ENCODE peak calls at places on chromosomes 4 and X, in eight cellular contexts. One of them, this sample, is unnamed.
A peak's percentile ranks its signal among the peaks of the same experiment; 100 is the strongest.

GRCh38 chr4:78121338-78121904 is 64.3 kb downstream of the FRAS1 start:
- DNase-seq in HCT116: no peak
- DNase-seq in K562: no peak
- DNase-seq in neuronal stem cell: no peak
- DNase-seq in neural progenitor cell: no peak
- DNase-seq in PC-3: no peak
- DNase-seq in OCI-LY7: no peak
- DNase-seq in MM.1S: no peak
- DNase-seq in this sample: no peak

GRCh38 chrX:128781506-128781905 is 729.3 kb upstream of the ACTRT1 start:
- DNase-seq in HCT116: no peak
- DNase-seq in K562: no peak
- DNase-seq in neuronal stem cell: peak; percentile 3
- DNase-seq in neural progenitor cell: peak; percentile 57
- DNase-seq in PC-3: peak; percentile 46
- DNase-seq in OCI-LY7: peak; percentile 26
- DNase-seq in MM.1S: peak; percentile 43
- DNase-seq in this sample: peak; percentile 57

GRCh38 chr4:129362685-129363274 is 266.8 kb downstream of the C4orf33 start:
- DNase-seq in HCT116: peak; percentile 57
- DNase-seq in K562: peak; percentile 50
- DNase-seq in neuronal stem cell: peak; percentile 81
- DNase-seq in neural progenitor cell: peak; percentile 85
- DNase-seq in PC-3: peak; percentile 61
- DNase-seq in OCI-LY7: peak; percentile 69
- DNase-seq in MM.1S: peak; percentile 72
- DNase-seq in this sample: peak; percentile 37

GRCh38 chr4:70000713-70001112 is 4.9 kb downstream of the STATH start:
- DNase-seq in HCT116: no peak
- DNase-seq in K562: no peak
- DNase-seq in neuronal stem cell: no peak
- DNase-seq in neural progenitor cell: no peak
- DNase-seq in PC-3: no peak
- DNase-seq in OCI-LY7: no peak
- DNase-seq in MM.1S: no peak
- DNase-seq in this sample: no peak

GRCh38 chrX:151031365-151031975 is 48.3 kb downstream of the HMGB3 start:
- DNase-seq in HCT116: no peak
- DNase-seq in K562: no peak
- DNase-seq in neuronal stem cell: no peak
- DNase-seq in neural progenitor cell: no peak
- DNase-seq in PC-3: peak; percentile 54
- DNase-seq in OCI-LY7: no peak
- DNase-seq in MM.1S: no peak
- DNase-seq in this sample: no peak

GRCh38 chrX:41827886-41828285 is 95.5 kb downstream of the CASK start:
- DNase-seq in HCT116: no peak
- DNase-seq in K562: no peak
- DNase-seq in neuronal stem cell: no peak
- DNase-seq in neural progenitor cell: peak; percentile 2
- DNase-seq in PC-3: no peak
- DNase-seq in OCI-LY7: no peak
- DNase-seq in MM.1S: no peak
- DNase-seq in this sample: no peak

GRCh38 chr4:105135746-105136145 is 10.9 kb upstream of the TET2 start:
- DNase-seq in HCT116: no peak
- DNase-seq in K562: no peak
- DNase-seq in neuronal stem cell: no peak
- DNase-seq in neural progenitor cell: no peak
- DNase-seq in PC-3: no peak
- DNase-seq in OCI-LY7: no peak
- DNase-seq in MM.1S: no peak
- DNase-seq in this sample: no peak

GRCh38 chr4:130812117-130812765 is 1716.3 kb downstream of the C4orf33 start:
- DNase-seq in HCT116: no peak
- DNase-seq in K562: no peak
- DNase-seq in neuronal stem cell: no peak
- DNase-seq in neural progenitor cell: no peak
- DNase-seq in PC-3: no peak
- DNase-seq in OCI-LY7: no peak
- DNase-seq in MM.1S: no peak
- DNase-seq in this sample: no peak

GRCh38 chrX:15404712-15405111 is 20.5 kb upstream of the VEGFD start:
- DNase-seq in HCT116: no peak
- DNase-seq in K562: no peak
- DNase-seq in neuronal stem cell: no peak
- DNase-seq in neural progenitor cell: no peak
- DNase-seq in PC-3: no peak
- DNase-seq in OCI-LY7: no peak
- DNase-seq in MM.1S: no peak
- DNase-seq in this sample: no peak

GRCh38 chr4:152996101-152996500 is 60.0 kb downstream of the FHDC1 start:
- DNase-seq in HCT116: no peak
- DNase-seq in K562: no peak
- DNase-seq in neuronal stem cell: no peak
- DNase-seq in neural progenitor cell: no peak
- DNase-seq in PC-3: peak; percentile 25
- DNase-seq in OCI-LY7: no peak
- DNase-seq in MM.1S: no peak
- DNase-seq in this sample: no peak

GRCh38 chr4:121594796-121595526 is 101.8 kb downstream of the ANXA5 start:
- DNase-seq in HCT116: no peak
- DNase-seq in K562: no peak
- DNase-seq in neuronal stem cell: no peak
- DNase-seq in neural progenitor cell: no peak
- DNase-seq in PC-3: peak; percentile 34
- DNase-seq in OCI-LY7: no peak
- DNase-seq in MM.1S: no peak
- DNase-seq in this sample: no peak

GRCh38 chr4:90120037-90120436 is 7.2 kb upstream of the CCSER1 start:
- DNase-seq in HCT116: no peak
- DNase-seq in K562: no peak
- DNase-seq in neuronal stem cell: no peak
- DNase-seq in neural progenitor cell: peak; percentile 20
- DNase-seq in PC-3: peak; percentile 22
- DNase-seq in OCI-LY7: no peak
- DNase-seq in MM.1S: no peak
- DNase-seq in this sample: no peak

GRCh38 chr4:146343199-146343598 is 128.9 kb downstream of the REELD1 start:
- DNase-seq in HCT116: no peak
- DNase-seq in K562: no peak
- DNase-seq in neuronal stem cell: no peak
- DNase-seq in neural progenitor cell: no peak
- DNase-seq in PC-3: no peak
- DNase-seq in OCI-LY7: no peak
- DNase-seq in MM.1S: no peak
- DNase-seq in this sample: no peak

GRCh38 chr4:11138964-11139363 is 289.7 kb downstream of the HS3ST1 start:
- DNase-seq in HCT116: no peak
- DNase-seq in K562: no peak
- DNase-seq in neuronal stem cell: no peak
- DNase-seq in neural progenitor cell: no peak
- DNase-seq in PC-3: no peak
- DNase-seq in OCI-LY7: no peak
- DNase-seq in MM.1S: no peak
- DNase-seq in this sample: no peak

GRCh38 chr4:123418486-123418931 is 21.9 kb downstream of the SPRY1 start:
- DNase-seq in HCT116: no peak
- DNase-seq in K562: no peak
- DNase-seq in neuronal stem cell: peak; percentile 85
- DNase-seq in neural progenitor cell: peak; percentile 92
- DNase-seq in PC-3: peak; percentile 88
- DNase-seq in OCI-LY7: peak; percentile 62
- DNase-seq in MM.1S: peak; percentile 94
- DNase-seq in this sample: peak; percentile 74
- H3K4me1 ChIP-seq in HCT116: peaks cover 4% of the 10 kb centered on the region
- H3K4me1 ChIP-seq in K562: no peaks in the 10 kb centered on the region
- H3K4me1 ChIP-seq in neuronal stem cell: peaks cover 2% of the 10 kb centered on the region
- H3K4me1 ChIP-seq in neural progenitor cell: peaks cover 38% of the 10 kb centered on the region
- H3K4me1 ChIP-seq in PC-3: peaks cover 68% of the 10 kb centered on the region
- H3K4me1 ChIP-seq in OCI-LY7: peaks cover 11% of the 10 kb centered on the region
- H3K4me1 ChIP-seq in MM.1S: peaks cover 45% of the 10 kb centered on the region
- H3K4me1 ChIP-seq in this sample: peaks cover 2% of the 10 kb centered on the region

DNA sequence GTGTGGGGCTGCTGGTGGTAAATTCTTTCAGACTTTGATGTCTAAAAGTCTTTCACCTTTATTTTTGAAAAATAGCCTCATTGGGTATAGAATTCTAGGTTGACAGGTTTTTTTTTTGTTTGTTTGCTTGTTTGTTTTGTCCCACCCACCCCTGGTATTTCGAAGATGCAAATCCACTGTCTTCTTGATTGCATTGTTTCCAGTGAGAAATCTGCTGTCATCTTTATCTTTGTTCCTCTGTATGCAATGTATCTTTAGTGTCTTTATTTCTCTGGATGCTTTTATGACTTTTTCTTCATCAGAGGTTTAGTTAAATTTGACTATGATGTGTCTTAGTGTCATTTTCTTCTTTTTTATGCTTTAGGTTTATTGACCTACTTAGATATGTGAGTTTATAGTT is 21.3 kb upstream of the HCCS start:
- DNase-seq in HCT116: no peak
- DNase-seq in K562: no peak
- DNase-seq in neuronal stem cell: no peak
- DNase-seq in neural progenitor cell: no peak
- DNase-seq in PC-3: no peak
- DNase-seq in OCI-LY7: no peak
- DNase-seq in MM.1S: no peak
- DNase-seq in this sample: no peak
- H3K27ac ChIP-seq in HCT116: no peak overlapping the region
- H3K27ac ChIP-seq in K562: no peak overlapping the region
- H3K27ac ChIP-seq in neuronal stem cell: no peak overlapping the region
- H3K27ac ChIP-seq in neural progenitor cell: no peak overlapping the region
- H3K27ac ChIP-seq in PC-3: no peak overlapping the region
- H3K27ac ChIP-seq in OCI-LY7: no peak overlapping the region
- H3K27ac ChIP-seq in MM.1S: no peak overlapping the region
- H3K27ac ChIP-seq in this sample: no peak overlapping the region

GRCh38 chr4:127012549-127012948 is 620.2 kb upstream of the INTU start:
- DNase-seq in HCT116: no peak
- DNase-seq in K562: no peak
- DNase-seq in neuronal stem cell: no peak
- DNase-seq in neural progenitor cell: no peak
- DNase-seq in PC-3: peak; percentile 45
- DNase-seq in OCI-LY7: no peak
- DNase-seq in MM.1S: no peak
- DNase-seq in this sample: no peak

GRCh38 chr4:127006509-127006908 is 626.2 kb upstream of the INTU start:
- DNase-seq in HCT116: no peak
- DNase-seq in K562: no peak
- DNase-seq in neuronal stem cell: no peak
- DNase-seq in neural progenitor cell: no peak
- DNase-seq in PC-3: no peak
- DNase-seq in OCI-LY7: no peak
- DNase-seq in MM.1S: no peak
- DNase-seq in this sample: no peak

GRCh38 chr4:127001898-127002297 is 630.9 kb upstream of the INTU start:
- DNase-seq in HCT116: no peak
- DNase-seq in K562: no peak
- DNase-seq in neuronal stem cell: no peak
- DNase-seq in neural progenitor cell: peak; percentile 29
- DNase-seq in PC-3: no peak
- DNase-seq in OCI-LY7: no peak
- DNase-seq in MM.1S: no peak
- DNase-seq in this sample: no peak

DNA sequence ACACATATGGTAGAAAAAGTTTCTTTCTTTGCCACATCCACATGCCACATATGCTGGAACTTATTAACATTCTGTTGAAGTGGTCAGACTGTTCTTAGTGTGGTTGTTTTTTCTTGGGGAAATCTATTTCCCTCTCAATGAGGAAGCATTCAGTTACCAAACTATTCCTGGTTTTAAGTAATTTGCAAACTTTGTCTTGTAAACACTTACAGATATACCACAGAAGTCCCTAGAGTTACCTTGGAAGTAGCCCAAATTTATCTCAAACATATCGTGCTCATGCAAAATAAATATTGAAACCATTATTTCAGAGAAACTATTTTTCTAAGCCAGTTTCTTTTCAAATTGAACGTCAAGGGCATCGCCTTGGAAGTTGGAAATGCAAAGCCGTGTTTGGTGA is 625.4 kb upstream of the INTU start:
- DNase-seq in HCT116: no peak
- DNase-seq in K562: no peak
- DNase-seq in neuronal stem cell: no peak
- DNase-seq in neural progenitor cell: no peak
- DNase-seq in PC-3: no peak
- DNase-seq in OCI-LY7: no peak
- DNase-seq in MM.1S: no peak
- DNase-seq in this sample: no peak
- H3K4me2 ChIP-seq in HCT116: no peak overlapping the region
- H3K4me2 ChIP-seq in K562: no peak overlapping the region
- H3K4me2 ChIP-seq in neuronal stem cell: no peak overlapping the region
- H3K4me2 ChIP-seq in neural progenitor cell: no peak overlapping the region
- H3K4me2 ChIP-seq in PC-3: no peak overlapping the region
- H3K4me2 ChIP-seq in OCI-LY7: no peak overlapping the region
- H3K4me2 ChIP-seq in MM.1S: no peak overlapping the region
- H3K4me2 ChIP-seq in this sample: no peak overlapping the region

DNA sequence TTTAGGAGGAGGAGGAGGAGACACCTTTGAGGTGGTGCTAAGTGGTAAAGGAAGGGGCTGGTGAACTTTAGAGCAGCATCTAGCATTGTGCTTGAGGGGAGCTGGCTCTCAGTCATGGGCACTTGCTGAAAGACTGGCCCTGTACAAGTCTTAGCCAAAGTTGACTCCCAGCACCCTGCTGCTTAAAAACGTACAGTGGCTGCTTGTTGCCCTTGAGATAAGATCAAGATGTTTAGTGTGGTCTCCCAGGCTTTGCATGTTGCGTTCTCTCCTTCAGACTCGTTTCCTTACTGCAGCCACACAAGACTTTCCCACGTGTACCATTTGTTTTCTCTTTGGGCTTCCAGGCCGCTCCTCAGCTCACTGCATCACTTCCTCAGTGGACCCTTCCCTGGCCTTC is 1.8 kb downstream of the MED28 start:
- DNase-seq in HCT116: no peak
- DNase-seq in K562: no peak
- DNase-seq in neuronal stem cell: no peak
- DNase-seq in neural progenitor cell: no peak
- DNase-seq in PC-3: no peak
- DNase-seq in OCI-LY7: no peak
- DNase-seq in MM.1S: no peak
- DNase-seq in this sample: no peak
- H3K4me1 ChIP-seq in HCT116: peaks cover 5% of the 10 kb centered on the region
- H3K4me1 ChIP-seq in K562: peaks cover 16% of the 10 kb centered on the region
- H3K4me1 ChIP-seq in neuronal stem cell: no peaks in the 10 kb centered on the region
- H3K4me1 ChIP-seq in neural progenitor cell: no peaks in the 10 kb centered on the region
- H3K4me1 ChIP-seq in PC-3: peaks cover 12% of the 10 kb centered on the region
- H3K4me1 ChIP-seq in OCI-LY7: peaks cover 32% of the 10 kb centered on the region
- H3K4me1 ChIP-seq in MM.1S: peaks cover 9% of the 10 kb centered on the region
- H3K4me1 ChIP-seq in this sample: no peaks in the 10 kb centered on the region

GRCh38 chr4:76655566-76656479 is 220.8 kb downstream of the SHROOM3 start:
- DNase-seq in HCT116: no peak
- DNase-seq in K562: no peak
- DNase-seq in neuronal stem cell: no peak
- DNase-seq in neural progenitor cell: no peak
- DNase-seq in PC-3: no peak
- DNase-seq in OCI-LY7: no peak
- DNase-seq in MM.1S: no peak
- DNase-seq in this sample: no peak
- H3K27ac ChIP-seq in HCT116: no peak overlapping the region
- H3K27ac ChIP-seq in K562: no peak overlapping the region
- H3K27ac ChIP-seq in neuronal stem cell: no peak overlapping the region
- H3K27ac ChIP-seq in neural progenitor cell: no peak overlapping the region
- H3K27ac ChIP-seq in PC-3: no peak overlapping the region
- H3K27ac ChIP-seq in OCI-LY7: no peak overlapping the region
- H3K27ac ChIP-seq in MM.1S: no peak overlapping the region
- H3K27ac ChIP-seq in this sample: no peak overlapping the region

GRCh38 chrX:153400146-153401132 is 711 bp downstream of the PNMA6E start:
- DNase-seq in HCT116: peak; percentile 35
- DNase-seq in K562: peak; percentile 82
- DNase-seq in neuronal stem cell: peak; percentile 20
- DNase-seq in neural progenitor cell: peak; percentile 67
- DNase-seq in PC-3: peak; percentile 49
- DNase-seq in OCI-LY7: peak; percentile 63
- DNase-seq in MM.1S: peak; percentile 48
- DNase-seq in this sample: peak; percentile 70
- H3K4me2 ChIP-seq in HCT116: no peak overlapping the region
- H3K4me2 ChIP-seq in K562: peak overlapping the region; percentile 41
- H3K4me2 ChIP-seq in neuronal stem cell: no peak overlapping the region
- H3K4me2 ChIP-seq in neural progenitor cell: no peak overlapping the region
- H3K4me2 ChIP-seq in PC-3: no peak overlapping the region
- H3K4me2 ChIP-seq in OCI-LY7: no peak overlapping the region
- H3K4me2 ChIP-seq in MM.1S: peak overlapping the region; percentile 37
- H3K4me2 ChIP-seq in this sample: no peak overlapping the region